ENCODE peak calls at places on chromosomes 1 and 21, in seven cellular contexts. U is OCI-LY7, C is AG10803, R is cardiac muscle cell, J is left lung, L is MCF 10A, H is kidney epithelial cell. M is an unnamed sample.

GRCh38 chr1:218636548-218636947 is 291.4 kb downstream of the TGFB2 start:
- DNase-seq in U (no peak), C (no peak), R (peak), J (no peak), L (no peak), H (no peak), M (no peak)

GRCh38 chr1:210882414-210883221 is 251.3 kb downstream of the KCNH1 start:
- DNase-seq in U (no peak), C (peak), R (peak), J (no peak), L (peak), H (peak), M (no peak)

GRCh38 chr1:84156210-84156621 is 12.1 kb downstream of the PRKACB start:
- DNase-seq in U (no peak), C (peak), R (peak), J (no peak), L (peak), H (peak), M (no peak)

GRCh38 chr1:156767879-156768608 is 709 bp downstream of the PRCC start:
- DNase-seq in U (no peak), C (peak), R (no peak), J (peak), L (peak), H (no peak), M (peak)

GRCh38 chr1:44962729-44963128 is 23.7 kb downstream of the EIF2B3 start:
- DNase-seq in U (no peak), C (no peak), R (no peak), J (no peak), L (no peak), H (no peak), M (no peak)

GRCh38 chr1:89540406-89540970 is 15.9 kb downstream of the LRRC8B start:
- DNase-seq in U (no peak), C (no peak), R (peak), J (no peak), L (no peak), H (no peak), M (no peak)

GRCh38 chr1:13828454-13829151 is 128.6 kb downstream of the PRDM2 start:
- DNase-seq in U (peak), C (no peak), R (peak), J (peak), L (peak), H (no peak), M (peak)

GRCh38 chr1:112172294-112172882 is 182.9 kb upstream of the KCND3 start:
- DNase-seq in U (peak), C (peak), R (peak), J (peak), L (peak), H (peak), M (peak)

GRCh38 chr1:61853545-61853944 is 111.3 kb downstream of the PATJ start:
- DNase-seq in U (peak), C (peak), R (peak), J (no peak), L (no peak), H (no peak), M (no peak)
- TF ChIP-seq CTCF in U (peak), C (peak), R (peak), J (no peak), L (no peak), H (no peak), M (no peak)

GRCh38 chr1:59776960-59777852 is 37.5 kb upstream of the HOOK1 start:
- DNase-seq in U (no peak), C (peak), R (peak), J (no peak), L (no peak), H (no peak), M (no peak)
- TF ChIP-seq CTCF in U (no peak), C (peak), R (peak), J (no peak), L (no peak), H (no peak), M (no peak)

GRCh38 chr21:27802816-27803475 is 836.1 kb upstream of the ADAMTS5 start:
- DNase-seq in U (peak), C (peak), R (peak), J (no peak), L (peak), H (no peak), M (peak)
- TF ChIP-seq CTCF in U (peak), C (peak), R (peak), J (peak), L (peak), H (peak), M (peak)

GRCh38 chr1:110962892-110963665 is 643 bp downstream of the LRIF1 start:
- DNase-seq in U (peak), C (peak), R (peak), J (peak), L (no peak), H (peak), M (peak)
- TF ChIP-seq CTCF in U (no peak), C (peak), R (no peak), J (no peak), L (no peak), H (no peak), M (no peak)

DNA sequence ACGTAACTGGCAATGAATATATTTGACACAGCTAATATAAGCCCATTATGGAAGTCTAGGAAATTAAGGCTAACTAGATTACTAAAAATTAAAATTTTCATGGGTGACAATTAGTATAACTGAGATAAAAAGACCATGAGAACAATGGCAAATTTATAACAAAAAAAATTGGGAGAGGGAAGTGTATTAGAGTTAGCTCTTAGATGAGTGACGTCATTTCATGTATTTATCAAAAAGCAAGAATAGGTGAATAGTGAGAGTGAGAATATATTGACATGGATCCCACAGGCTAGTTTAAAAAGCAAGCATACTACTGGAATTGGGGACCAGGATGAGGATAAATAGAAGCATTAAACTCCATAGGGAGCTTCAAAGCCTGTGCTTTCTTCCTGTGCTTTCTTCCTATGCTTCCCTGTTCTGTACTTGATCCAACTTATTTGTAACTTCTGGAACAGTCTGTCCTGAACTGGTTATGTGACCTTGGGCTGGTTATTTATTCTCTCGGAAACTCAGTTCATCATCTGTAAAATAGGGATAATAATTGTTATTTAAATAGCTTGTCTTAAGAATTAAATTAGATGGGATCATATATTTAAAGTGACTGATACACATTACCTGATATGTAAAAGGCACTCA is 9.1 kb downstream of the BCL9 start:
- DNase-seq in U (no peak), C (no peak), R (no peak), J (no peak), L (no peak), H (no peak), M (no peak)
- TF ChIP-seq CTCF in U (no peak), C (no peak), R (no peak), J (no peak), L (no peak), H (no peak), M (no peak)

DNA sequence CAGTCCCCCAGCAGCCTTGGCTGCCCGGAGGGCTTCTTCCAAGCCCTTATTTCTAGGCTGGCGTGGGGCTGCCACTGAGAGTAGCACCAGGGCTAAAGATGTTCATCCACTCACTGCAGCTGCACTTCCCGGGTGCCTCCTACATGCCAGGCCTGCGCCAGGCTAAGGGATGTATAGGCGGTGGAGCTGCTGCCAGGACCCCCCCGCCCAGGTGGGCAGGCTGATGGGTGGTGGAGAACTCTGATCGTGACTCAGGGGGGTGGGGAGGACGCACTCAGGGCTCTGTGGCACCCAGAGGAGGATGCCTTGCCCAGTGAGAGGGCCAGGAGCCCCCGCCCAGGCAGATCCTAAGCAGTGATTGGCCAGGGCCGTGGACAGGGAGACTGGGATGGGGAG is 34.1 kb downstream of the CFAP74 start:
- DNase-seq in U (no peak), C (no peak), R (no peak), J (no peak), L (no peak), H (no peak), M (no peak)
- TF ChIP-seq CTCF in U (no peak), C (no peak), R (no peak), J (no peak), L (no peak), H (no peak), M (no peak)

GRCh38 chr1:11730429-11730861 is 5.5 kb upstream of the AGTRAP start:
- DNase-seq in U (peak), C (peak), R (peak), J (peak), L (peak), H (no peak), M (peak)
- TF ChIP-seq CTCF in U (no peak), C (no peak), R (no peak), J (no peak), L (no peak), H (no peak), M (no peak)